ENCODE peak calls at places on chromosomes 3 and 15, in four cellular contexts. P is neural crest cell, K is spleen, S is omental fat pad. B is an unnamed sample.

GRCh38 chr15:58486564-58486963 is 54.8 kb downstream of the LIPC start:
- DNase-seq in P (no peak), K (no peak), S (no peak), B (no peak)

GRCh38 chr3:143436231-143436930 is 316.8 kb downstream of the CHST2 start:
- DNase-seq in P (no peak), S (no peak), K (no peak), B (no peak)

GRCh38 chr15:70835415-70835814 is 18.5 kb downstream of the LARP6 start:
- DNase-seq in P (no peak), S (peak), K (no peak), B (no peak)

GRCh38 chr3:181694805-181695660 is 16.7 kb upstream of the SOX2 start:
- DNase-seq in P (no peak), S (no peak), K (peak), B (no peak)

GRCh38 chr3:8201011-8201410 is 300.6 kb upstream of the LMCD1 start:
- DNase-seq in S (no peak), P (no peak), K (no peak), B (no peak)

GRCh38 chr15:26073430-26074333 is 210.6 kb upstream of the ATP10A start:
- DNase-seq in P (no peak), S (no peak), K (no peak), B (no peak)

GRCh38 chr3:111572061-111572460 is 23.1 kb downstream of the ZBED2 start:
- DNase-seq in S (no peak), P (no peak), K (no peak), B (no peak)

GRCh38 chr3:75048650-75049049 is 434.2 kb upstream of the CNTN3 start:
- DNase-seq in K (no peak), P (no peak), S (no peak), B (no peak)

GRCh38 chr15:26391556-26392229 is 381.2 kb downstream of the GABRB3 start:
- DNase-seq in P (no peak), S (no peak), K (no peak), B (no peak)

DNA sequence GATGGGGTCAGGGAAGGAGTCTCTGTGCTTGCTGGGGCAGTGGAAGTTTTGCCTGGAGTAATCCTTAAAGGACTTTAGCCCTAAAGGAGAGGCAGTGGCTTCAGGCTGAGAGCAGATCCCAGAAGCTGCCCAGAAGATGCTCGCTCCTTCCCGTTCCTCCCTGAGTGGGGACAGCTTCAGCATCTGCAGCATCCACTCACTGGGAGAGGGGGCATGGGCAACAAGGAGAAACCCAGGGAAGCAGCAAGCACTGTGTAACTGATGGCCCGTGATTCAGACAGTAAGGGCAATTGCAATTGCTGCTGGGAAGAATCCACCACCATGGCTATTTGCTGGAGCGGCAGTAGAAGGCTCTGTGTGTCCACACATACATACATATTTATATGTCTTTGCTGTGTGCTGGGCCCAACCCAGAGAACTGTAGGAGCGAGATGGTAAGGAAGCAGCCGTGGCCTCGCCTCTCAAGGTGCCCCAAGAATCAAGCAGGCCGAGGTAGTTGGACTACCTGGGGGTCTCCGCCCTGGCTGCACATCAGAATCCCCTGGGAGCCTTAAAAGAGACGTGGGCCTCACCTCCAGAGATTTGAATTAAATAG is 5.8 kb upstream of the PAQR5 start:
- DNase-seq in P (no peak), S (no peak), K (no peak), B (no peak)
- TF ChIP-seq CTCF in P (no peak), S (no peak), K (no peak), B (no peak)

GRCh38 chr3:177056927-177057326 is 140.4 kb downstream of the TBL1XR1 start:
- DNase-seq in S (no peak), K (no peak), P (no peak), B (no peak)

GRCh38 chr3:177050466-177051237 is 146.6 kb downstream of the TBL1XR1 start:
- DNase-seq in S (no peak), P (no peak), K (no peak), B (no peak)

GRCh38 chr3:177055557-177056290 is 141.6 kb downstream of the TBL1XR1 start:
- DNase-seq in P (no peak), K (no peak), S (no peak), B (no peak)

GRCh38 chr3:177051419-177051818 is 145.9 kb downstream of the TBL1XR1 start:
- DNase-seq in P (no peak), K (no peak), S (no peak), B (no peak)

DNA sequence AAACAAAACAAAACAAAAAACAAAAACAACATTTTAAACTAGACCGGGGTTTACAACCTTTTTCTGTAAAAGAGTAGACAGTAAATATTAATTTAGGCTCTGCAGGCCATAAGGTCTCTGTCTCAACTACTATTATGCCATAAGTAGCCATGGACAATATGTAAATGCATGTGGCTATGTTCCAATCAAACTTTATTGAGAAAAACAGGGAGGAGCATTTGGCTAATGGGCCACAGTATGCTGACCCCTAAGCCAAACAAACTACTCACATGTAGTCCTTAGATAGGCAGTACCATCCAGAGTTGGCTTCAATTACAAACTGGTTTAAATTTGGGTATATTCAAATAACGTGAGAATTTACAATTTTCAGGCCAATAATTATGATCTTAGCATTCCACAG is 144.2 kb downstream of the TBL1XR1 start:
- DNase-seq in P (no peak), K (no peak), S (no peak), B (no peak)
- TF ChIP-seq CTCF in P (no peak), K (no peak), S (no peak), B (no peak)

GRCh38 chr15:79858469-79858868 is 38.3 kb downstream of the MTHFS start:
- DNase-seq in S (no peak), K (no peak), P (no peak), B (no peak)
- TF ChIP-seq CTCF in S (no peak), K (no peak), P (peak), B (peak)

GRCh38 chr15:72375846-72376581 is at the start of gene HEXA:
- DNase-seq in S (peak), K (peak), P (peak), B (peak)
- TF ChIP-seq CTCF in S (no peak), K (no peak), P (no peak), B (no peak)

DNA sequence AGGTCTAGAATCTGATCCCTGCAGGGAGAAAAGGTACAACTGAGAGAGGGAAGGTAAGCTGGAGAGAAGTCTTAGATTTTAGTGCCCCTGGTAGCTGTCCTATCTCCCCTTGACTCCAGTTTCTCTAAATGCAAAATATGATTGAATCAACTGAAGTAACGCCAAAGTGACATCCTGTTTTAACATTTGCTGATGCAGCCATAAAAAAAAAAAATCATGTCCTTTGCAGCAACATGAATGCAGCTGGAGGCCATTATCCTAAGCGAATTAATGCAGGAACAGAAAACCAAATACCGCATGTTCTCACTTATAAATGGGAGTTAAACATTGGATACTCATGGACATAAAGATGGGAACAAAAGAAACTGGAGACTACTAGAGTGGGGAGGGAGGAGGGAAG is 42.4 kb upstream of the LCTL start:
- DNase-seq in S (no peak), P (no peak), K (no peak), B (no peak)
- TF ChIP-seq CTCF in S (no peak), P (no peak), K (no peak), B (no peak)